ENCODE peak calls at places on chromosome 19, in ten cellular contexts. One of them, this sample, is unnamed.
A peak's percentile ranks its signal among the peaks of the same experiment; 100 is the strongest.

GRCh38 chr19:1274081-1274851 is 1.1 kb upstream of the FAM174C start:
- DNase-seq in pancreas: no peak
- DNase-seq in left lung: no peak
- DNase-seq in thyroid gland: no peak
- DNase-seq in cardiac muscle cell: no peak
- DNase-seq in hepatocyte: no peak
- DNase-seq in body of pancreas: no peak
- DNase-seq in neuronal stem cell: no peak
- DNase-seq in PC-3: no peak
- DNase-seq in prostate gland: peak; percentile 17
- DNase-seq in this sample: no peak

GRCh38 chr19:48933382-48933932 is at the start of gene DHDH:
- DNase-seq in body of pancreas: peak; percentile 83
- DNase-seq in pancreas: peak; percentile 82
- DNase-seq in prostate gland: peak; percentile 91
- DNase-seq in neuronal stem cell: peak; percentile 80
- DNase-seq in cardiac muscle cell: peak; percentile 60
- DNase-seq in PC-3: peak; percentile 93
- DNase-seq in left lung: peak; percentile 90
- DNase-seq in hepatocyte: peak; percentile 93
- DNase-seq in thyroid gland: peak; percentile 78
- DNase-seq in this sample: peak; percentile 77

GRCh38 chr19:55579766-55580621 is 654 bp downstream of the ZNF579 start:
- DNase-seq in neuronal stem cell: no peak
- DNase-seq in pancreas: peak; percentile 31
- DNase-seq in left lung: peak; percentile 39
- DNase-seq in PC-3: peak; percentile 25
- DNase-seq in cardiac muscle cell: peak; percentile 44
- DNase-seq in hepatocyte: peak; percentile 63
- DNase-seq in thyroid gland: peak; percentile 62
- DNase-seq in prostate gland: no peak
- DNase-seq in body of pancreas: no peak
- DNase-seq in this sample: no peak

GRCh38 chr19:55689366-55690108 is 14.5 kb downstream of the EPN1 start:
- DNase-seq in left lung: peak; percentile 31
- DNase-seq in cardiac muscle cell: no peak
- DNase-seq in prostate gland: no peak
- DNase-seq in hepatocyte: no peak
- DNase-seq in body of pancreas: no peak
- DNase-seq in neuronal stem cell: no peak
- DNase-seq in PC-3: no peak
- DNase-seq in thyroid gland: no peak
- DNase-seq in pancreas: no peak
- DNase-seq in this sample: no peak

GRCh38 chr19:33705860-33706259 is 84.1 kb downstream of the CHST8 start:
- DNase-seq in PC-3: no peak
- DNase-seq in pancreas: no peak
- DNase-seq in neuronal stem cell: no peak
- DNase-seq in thyroid gland: no peak
- DNase-seq in body of pancreas: no peak
- DNase-seq in hepatocyte: no peak
- DNase-seq in prostate gland: no peak
- DNase-seq in left lung: peak; percentile 2
- DNase-seq in cardiac muscle cell: no peak
- DNase-seq in this sample: no peak

GRCh38 chr19:49042177-49042576 is 1.5 kb upstream of the CGB5 start:
- DNase-seq in pancreas: no peak
- DNase-seq in hepatocyte: peak; percentile 14
- DNase-seq in cardiac muscle cell: no peak
- DNase-seq in body of pancreas: no peak
- DNase-seq in neuronal stem cell: no peak
- DNase-seq in prostate gland: no peak
- DNase-seq in left lung: no peak
- DNase-seq in PC-3: peak; percentile 80
- DNase-seq in thyroid gland: no peak
- DNase-seq in this sample: no peak

GRCh38 chr19:19816679-19817078 is 4.9 kb downstream of the ZNF506 start:
- DNase-seq in cardiac muscle cell: no peak
- DNase-seq in thyroid gland: no peak
- DNase-seq in neuronal stem cell: no peak
- DNase-seq in prostate gland: no peak
- DNase-seq in PC-3: no peak
- DNase-seq in left lung: no peak
- DNase-seq in hepatocyte: no peak
- DNase-seq in pancreas: no peak
- DNase-seq in body of pancreas: no peak
- DNase-seq in this sample: no peak

GRCh38 chr19:34733826-34734600 is at the start of gene ZNF181:
- DNase-seq in left lung: peak; percentile 91
- DNase-seq in pancreas: peak; percentile 90
- DNase-seq in prostate gland: peak; percentile 90
- DNase-seq in thyroid gland: peak; percentile 90
- DNase-seq in neuronal stem cell: peak; percentile 87
- DNase-seq in body of pancreas: peak; percentile 91
- DNase-seq in hepatocyte: peak; percentile 94
- DNase-seq in cardiac muscle cell: peak; percentile 94
- DNase-seq in PC-3: peak; percentile 79
- DNase-seq in this sample: peak; percentile 89

GRCh38 chr19:39438270-39438934 is 2.7 kb upstream of the RPS16 start:
- DNase-seq in neuronal stem cell: no peak
- DNase-seq in PC-3: peak; percentile 32
- DNase-seq in body of pancreas: no peak
- DNase-seq in left lung: no peak
- DNase-seq in hepatocyte: peak; percentile 28
- DNase-seq in prostate gland: no peak
- DNase-seq in thyroid gland: no peak
- DNase-seq in cardiac muscle cell: no peak
- DNase-seq in pancreas: no peak
- DNase-seq in this sample: no peak

GRCh38 chr19:50349277-50350057 is 16.0 kb downstream of the NAPSA start:
- DNase-seq in neuronal stem cell: no peak
- DNase-seq in prostate gland: no peak
- DNase-seq in left lung: peak; percentile 22
- DNase-seq in body of pancreas: no peak
- DNase-seq in PC-3: no peak
- DNase-seq in thyroid gland: no peak
- DNase-seq in cardiac muscle cell: no peak
- DNase-seq in pancreas: no peak
- DNase-seq in hepatocyte: no peak
- DNase-seq in this sample: no peak

GRCh38 chr19:4009990-4010807 is 2.7 kb downstream of the PIAS4 start:
- DNase-seq in pancreas: peak; percentile 57
- DNase-seq in thyroid gland: no peak
- DNase-seq in prostate gland: no peak
- DNase-seq in PC-3: no peak
- DNase-seq in left lung: no peak
- DNase-seq in neuronal stem cell: no peak
- DNase-seq in hepatocyte: peak; percentile 21
- DNase-seq in cardiac muscle cell: no peak
- DNase-seq in body of pancreas: peak; percentile 59
- DNase-seq in this sample: no peak

GRCh38 chr19:16620018-16620417 is 8.0 kb downstream of the MED26 start:
- DNase-seq in prostate gland: no peak
- DNase-seq in neuronal stem cell: no peak
- DNase-seq in body of pancreas: no peak
- DNase-seq in pancreas: no peak
- DNase-seq in hepatocyte: no peak
- DNase-seq in thyroid gland: no peak
- DNase-seq in left lung: no peak
- DNase-seq in cardiac muscle cell: no peak
- DNase-seq in PC-3: no peak
- DNase-seq in this sample: no peak

GRCh38 chr19:48400018-48400742 is 6.7 kb downstream of the GRIN2D start:
- DNase-seq in prostate gland: no peak
- DNase-seq in cardiac muscle cell: peak; percentile 75
- DNase-seq in left lung: no peak
- DNase-seq in body of pancreas: no peak
- DNase-seq in hepatocyte: peak; percentile 70
- DNase-seq in PC-3: peak; percentile 41
- DNase-seq in thyroid gland: no peak
- DNase-seq in pancreas: peak; percentile 49
- DNase-seq in neuronal stem cell: no peak
- DNase-seq in this sample: peak; percentile 63

GRCh38 chr19:58229255-58229639 is 533 bp downstream of the ZNF544 start:
- DNase-seq in PC-3: peak; percentile 50
- DNase-seq in thyroid gland: peak; percentile 25
- DNase-seq in body of pancreas: no peak
- DNase-seq in hepatocyte: peak; percentile 47
- DNase-seq in prostate gland: no peak
- DNase-seq in left lung: no peak
- DNase-seq in pancreas: no peak
- DNase-seq in neuronal stem cell: no peak
- DNase-seq in cardiac muscle cell: peak; percentile 36
- DNase-seq in this sample: peak; percentile 53

GRCh38 chr19:38004505-38005223 is 97.7 kb downstream of the SIPA1L3 start:
- DNase-seq in pancreas: peak; percentile 49
- DNase-seq in hepatocyte: peak; percentile 89
- DNase-seq in cardiac muscle cell: peak; percentile 96
- DNase-seq in PC-3: peak; percentile 72
- DNase-seq in thyroid gland: peak; percentile 63
- DNase-seq in body of pancreas: peak; percentile 40
- DNase-seq in left lung: peak; percentile 80
- DNase-seq in neuronal stem cell: peak; percentile 86
- DNase-seq in prostate gland: peak; percentile 93
- DNase-seq in this sample: peak; percentile 92

GRCh38 chr19:47057328-47057727 is 8.9 kb upstream of the TMEM160 start:
- DNase-seq in hepatocyte: peak; percentile 39
- DNase-seq in prostate gland: no peak
- DNase-seq in PC-3: no peak
- DNase-seq in pancreas: no peak
- DNase-seq in neuronal stem cell: no peak
- DNase-seq in body of pancreas: no peak
- DNase-seq in thyroid gland: no peak
- DNase-seq in left lung: no peak
- DNase-seq in cardiac muscle cell: peak; percentile 14
- DNase-seq in this sample: no peak
- H3K4me3 ChIP-seq in hepatocyte: no peak overlapping the region
- H3K4me3 ChIP-seq in prostate gland: no peak overlapping the region
- H3K4me3 ChIP-seq in PC-3: no peak overlapping the region
- H3K4me3 ChIP-seq in pancreas: no peak overlapping the region
- H3K4me3 ChIP-seq in neuronal stem cell: no peak overlapping the region
- H3K4me3 ChIP-seq in body of pancreas: no peak overlapping the region
- H3K4me3 ChIP-seq in thyroid gland: no peak overlapping the region
- H3K4me3 ChIP-seq in left lung: no peak overlapping the region
- H3K4me3 ChIP-seq in cardiac muscle cell: no peak overlapping the region
- H3K4me3 ChIP-seq in this sample: no peak overlapping the region

GRCh38 chr19:13101590-13102415 is 855 bp downstream of the LYL1 start:
- DNase-seq in neuronal stem cell: no peak
- DNase-seq in prostate gland: no peak
- DNase-seq in thyroid gland: no peak
- DNase-seq in hepatocyte: no peak
- DNase-seq in PC-3: no peak
- DNase-seq in cardiac muscle cell: no peak
- DNase-seq in pancreas: no peak
- DNase-seq in left lung: no peak
- DNase-seq in body of pancreas: no peak
- DNase-seq in this sample: no peak
- H3K4me1 ChIP-seq in neuronal stem cell: peaks cover 9% of the 10 kb centered on the region
- H3K4me1 ChIP-seq in prostate gland: peaks cover 9% of the 10 kb centered on the region
- H3K4me1 ChIP-seq in thyroid gland: peaks cover 14% of the 10 kb centered on the region
- H3K4me1 ChIP-seq in hepatocyte: peaks cover 30% of the 10 kb centered on the region
- H3K4me1 ChIP-seq in PC-3: peaks cover 13% of the 10 kb centered on the region
- H3K4me1 ChIP-seq in cardiac muscle cell: peaks cover 7% of the 10 kb centered on the region
- H3K4me1 ChIP-seq in pancreas: no peaks in the 10 kb centered on the region
- H3K4me1 ChIP-seq in left lung: peaks cover 73% of the 10 kb centered on the region
- H3K4me1 ChIP-seq in body of pancreas: peaks cover 31% of the 10 kb centered on the region
- H3K4me1 ChIP-seq in this sample: peaks cover 16% of the 10 kb centered on the region

GRCh38 chr19:7288131-7288530 is 6.1 kb downstream of the INSR start:
- DNase-seq in left lung: no peak
- DNase-seq in prostate gland: no peak
- DNase-seq in neuronal stem cell: no peak
- DNase-seq in body of pancreas: no peak
- DNase-seq in hepatocyte: no peak
- DNase-seq in thyroid gland: no peak
- DNase-seq in PC-3: no peak
- DNase-seq in pancreas: no peak
- DNase-seq in cardiac muscle cell: no peak
- DNase-seq in this sample: no peak
- H3K4me3 ChIP-seq in left lung: no peak overlapping the region
- H3K4me3 ChIP-seq in prostate gland: no peak overlapping the region
- H3K4me3 ChIP-seq in neuronal stem cell: no peak overlapping the region
- H3K4me3 ChIP-seq in body of pancreas: no peak overlapping the region
- H3K4me3 ChIP-seq in hepatocyte: no peak overlapping the region
- H3K4me3 ChIP-seq in thyroid gland: no peak overlapping the region
- H3K4me3 ChIP-seq in PC-3: no peak overlapping the region
- H3K4me3 ChIP-seq in pancreas: no peak overlapping the region
- H3K4me3 ChIP-seq in cardiac muscle cell: no peak overlapping the region
- H3K4me3 ChIP-seq in this sample: no peak overlapping the region

GRCh38 chr19:40717880-40718773 is 1.2 kb downstream of the ITPKC start:
- DNase-seq in pancreas: peak; percentile 46
- DNase-seq in cardiac muscle cell: peak; percentile 33
- DNase-seq in PC-3: peak; percentile 26
- DNase-seq in body of pancreas: peak; percentile 46
- DNase-seq in left lung: no peak
- DNase-seq in thyroid gland: peak; percentile 30
- DNase-seq in prostate gland: peak; percentile 41
- DNase-seq in hepatocyte: peak; percentile 49
- DNase-seq in neuronal stem cell: no peak
- DNase-seq in this sample: no peak
- H3K4me1 ChIP-seq in pancreas: peaks cover 22% of the 10 kb centered on the region
- H3K4me1 ChIP-seq in cardiac muscle cell: peaks cover 14% of the 10 kb centered on the region
- H3K4me1 ChIP-seq in PC-3: peaks cover 35% of the 10 kb centered on the region
- H3K4me1 ChIP-seq in body of pancreas: peaks cover 58% of the 10 kb centered on the region
- H3K4me1 ChIP-seq in left lung: peaks cover 86% of the 10 kb centered on the region
- H3K4me1 ChIP-seq in thyroid gland: peaks cover 64% of the 10 kb centered on the region
- H3K4me1 ChIP-seq in prostate gland: no peaks in the 10 kb centered on the region
- H3K4me1 ChIP-seq in hepatocyte: peaks cover 27% of the 10 kb centered on the region
- H3K4me1 ChIP-seq in neuronal stem cell: peaks cover 21% of the 10 kb centered on the region
- H3K4me1 ChIP-seq in this sample: peaks cover 4% of the 10 kb centered on the region

DNA sequence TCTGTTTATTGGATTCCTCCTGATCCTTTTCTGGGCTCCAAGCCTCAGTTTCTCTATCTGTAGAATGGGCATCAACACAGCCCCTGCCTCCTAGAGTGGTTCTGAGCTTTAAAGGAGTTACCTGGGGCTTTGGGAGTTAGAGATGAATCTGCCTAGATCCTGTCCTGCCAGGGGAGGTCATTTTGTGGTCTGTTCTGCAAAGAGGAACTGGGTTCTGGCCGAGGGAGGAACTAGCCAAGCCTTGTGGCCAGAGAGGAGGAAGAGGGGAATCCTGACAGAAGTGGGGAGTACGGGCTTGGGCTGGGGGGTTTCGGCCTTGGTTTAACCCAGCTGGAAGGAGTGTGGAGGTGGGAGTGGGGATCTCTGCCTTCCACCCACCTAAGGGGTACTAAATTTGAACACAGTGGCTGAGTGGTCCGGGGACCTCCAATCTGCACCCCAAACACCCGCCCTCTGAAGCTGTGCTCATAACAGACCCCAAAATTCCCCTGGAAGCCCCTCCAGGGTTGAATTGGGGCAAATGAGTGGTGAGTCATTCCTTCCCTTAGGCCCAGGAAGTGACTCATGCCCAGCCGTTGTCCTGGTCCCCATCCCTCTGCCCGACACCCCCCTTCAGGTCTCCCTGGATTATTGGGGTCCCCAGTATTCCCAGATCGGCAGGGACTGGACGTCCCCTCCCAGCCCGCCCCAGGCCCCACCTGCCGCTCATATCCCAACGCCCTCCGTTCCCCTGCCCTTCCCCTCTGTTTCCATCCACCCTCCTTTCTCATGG is 2.8 kb downstream of the ADGRE5 start:
- DNase-seq in cardiac muscle cell: peak; percentile 55
- DNase-seq in body of pancreas: no peak
- DNase-seq in neuronal stem cell: no peak
- DNase-seq in pancreas: no peak
- DNase-seq in thyroid gland: no peak
- DNase-seq in left lung: peak; percentile 76
- DNase-seq in prostate gland: no peak
- DNase-seq in hepatocyte: no peak
- DNase-seq in PC-3: peak; percentile 56
- DNase-seq in this sample: no peak
- H3K4me3 ChIP-seq in cardiac muscle cell: no peak overlapping the region
- H3K4me3 ChIP-seq in body of pancreas: no peak overlapping the region
- H3K4me3 ChIP-seq in neuronal stem cell: no peak overlapping the region
- H3K4me3 ChIP-seq in pancreas: no peak overlapping the region
- H3K4me3 ChIP-seq in thyroid gland: no peak overlapping the region
- H3K4me3 ChIP-seq in left lung: peak overlapping the region; percentile 88
- H3K4me3 ChIP-seq in prostate gland: no peak overlapping the region
- H3K4me3 ChIP-seq in hepatocyte: no peak overlapping the region
- H3K4me3 ChIP-seq in PC-3: peak overlapping the region; percentile 73
- H3K4me3 ChIP-seq in this sample: no peak overlapping the region